ENCODE peak calls at places on chromosomes 16 and 17, in four cellular contexts. G is AG09319; B is CD8-positive, alpha-beta T cell; M is body of pancreas. Y is an unnamed sample.

GRCh38 chr17:75077490-75078096 is 10.2 kb upstream of the SLC16A5 start:
- DNase-seq in B (peak), M (peak), G (no peak), Y (peak)

GRCh38 chr16:70159355-70160348 is 13.9 kb upstream of the CLEC18C start:
- DNase-seq in B (no peak), G (no peak), M (no peak), Y (peak)

GRCh38 chr17:78322858-78323455 is 36.9 kb downstream of the SOCS3 start:
- DNase-seq in G (no peak), B (no peak), M (no peak), Y (no peak)

GRCh38 chr17:47987240-47987835 is 16.4 kb downstream of the CDK5RAP3 start:
- DNase-seq in G (no peak), M (no peak), B (no peak), Y (no peak)

GRCh38 chr17:75313941-75314550 is 24.8 kb upstream of the SLC25A19 start:
- DNase-seq in M (no peak), G (no peak), B (no peak), Y (no peak)

GRCh38 chr16:87970206-87970605 is 19.0 kb downstream of the BANP start:
- DNase-seq in B (no peak), M (no peak), G (no peak), Y (no peak)

GRCh38 chr17:20086416-20087074 is 77.4 kb downstream of the SPECC1 start:
- DNase-seq in M (no peak), B (no peak), G (no peak), Y (no peak)

GRCh38 chr16:69311115-69311532 is at the start of gene VPS4A:
- DNase-seq in G (peak), M (peak), B (peak), Y (peak)

GRCh38 chr16:2515180-2515803 is 1.5 kb downstream of the ATP6V0C start:
- DNase-seq in B (peak), G (no peak), M (peak), Y (no peak)

GRCh38 chr17:77313831-77314230 is 173.1 kb downstream of the SEC14L1 start:
- DNase-seq in G (no peak), M (no peak), B (no peak), Y (peak)

GRCh38 chr16:25419123-25419522 is 161.5 kb upstream of the ZKSCAN2 start:
- DNase-seq in M (no peak), G (no peak), B (no peak), Y (no peak)

GRCh38 chr17:35536664-35537160 is 766 bp downstream of the SLFN12L start:
- DNase-seq in B (peak), M (no peak), G (no peak), Y (peak)

GRCh38 chr17:42866631-42867575 is 15.9 kb downstream of the AOC3 start:
- DNase-seq in B (no peak), M (no peak), G (no peak), Y (no peak)

GRCh38 chr16:73062640-73063283 is 14.8 kb upstream of the ZFHX3 start:
- DNase-seq in G (no peak), B (no peak), M (no peak), Y (no peak)

GRCh38 chr16:49399594-49400364 is 26.2 kb downstream of the C16orf78 start:
- DNase-seq in G (no peak), B (no peak), M (no peak), Y (peak)

GRCh38 chr16:65875362-65876199 is 490.9 kb upstream of the CDH5 start:
- DNase-seq in G (no peak), B (no peak), M (no peak), Y (no peak)

GRCh38 chr17:35788504-35788998 is 6.9 kb downstream of the MMP28 start:
- DNase-seq in M (no peak), B (no peak), G (no peak), Y (no peak)